ENCODE peak calls at places on chromosomes 6 and 20, in ten cellular contexts. F is head of caudate nucleus; D is aorta; K is epithelial cell of esophagus; R is stimulated activated CD4-positive, alpha-beta T cell treated with anti-CD3 and anti-CD28 coated beads, TNF-alpha, amount 100 ng/mL, for 24 hours; S is cerebellar cortex; B is fibroblast of lung; X is HS-5; Y is left ventricle myocardium inferior; N is brain microvascular endothelial cell. J is an unnamed sample.
A peak's percentile ranks its signal among the peaks of the same experiment; 100 is the strongest.

GRCh38 chr6:15689586-15690450 is 27.0 kb upstream of the DTNBP1 start:
- DNase-seq in F (no peak), D (no peak), K (no peak), R (no peak), S (no peak), B (no peak), X (no peak), Y (no peak), N (no peak), J (no peak)

GRCh38 chr6:126307859-126308258 is 32.1 kb upstream of the CENPW start:
- DNase-seq in F (peak; percentile 79), D (no peak), K (peak; percentile 86), R (no peak), S (no peak), B (peak; percentile 72), X (peak; percentile 29), Y (no peak), N (peak; percentile 85), J (no peak)

GRCh38 chr6:122553697-122554096 is 56.5 kb upstream of the PKIB start:
- DNase-seq in F (no peak), D (no peak), K (no peak), R (no peak), S (peak; percentile 26), B (no peak), X (no peak), Y (no peak), N (no peak), J (no peak)

GRCh38 chr20:24963672-24964517 is 14.8 kb downstream of the CST7 start:
- DNase-seq in F (no peak), D (no peak), K (no peak), R (no peak), S (peak; percentile 41), B (no peak), X (no peak), Y (no peak), N (no peak), J (no peak)

GRCh38 chr6:54525731-54526130 is 217.5 kb downstream of the TINAG start:
- DNase-seq in F (no peak), D (no peak), K (peak; percentile 68), R (no peak), S (no peak), B (peak; percentile 86), X (peak; percentile 6), Y (no peak), N (peak; percentile 4), J (no peak)

GRCh38 chr6:104597541-104598050 is 262.1 kb downstream of the HACE1 start:
- DNase-seq in F (no peak), D (no peak), K (peak; percentile 36), R (no peak), S (peak; percentile 96), B (peak; percentile 91), X (no peak), Y (no peak), N (no peak), J (no peak)

GRCh38 chr6:116363759-116364158 is 7.0 kb upstream of the DSE start:
- DNase-seq in F (no peak), D (no peak), K (peak; percentile 52), R (no peak), S (no peak), B (peak; percentile 74), X (no peak), Y (no peak), N (no peak), J (no peak)

GRCh38 chr20:6562111-6562510 is 205.4 kb upstream of the BMP2 start:
- DNase-seq in F (no peak), D (no peak), K (peak; percentile 91), R (no peak), S (no peak), B (peak; percentile 92), X (peak; percentile 62), Y (no peak), N (peak; percentile 99), J (no peak)

GRCh38 chr20:33910529-33911327 is 83.0 kb upstream of the RALY start:
- DNase-seq in F (no peak), D (no peak), K (no peak), R (no peak), S (no peak), B (no peak), X (no peak), Y (no peak), N (no peak), J (no peak)

GRCh38 chr20:1328680-1329330 is at the start of gene SDCBP2:
- DNase-seq in F (no peak), D (no peak), K (peak; percentile 87), R (no peak), S (no peak), B (no peak), X (no peak), Y (no peak), N (no peak), J (no peak)

GRCh38 chr6:153980176-153980575 is 58.9 kb upstream of the OPRM1 start:
- DNase-seq in F (no peak), D (no peak), K (peak; percentile 43), R (no peak), S (no peak), B (no peak), X (no peak), Y (no peak), N (no peak), J (no peak)